ENCODE peak calls at places on chromosome 9, in six cellular contexts. One of them, this sample, is unnamed.

GRCh38 chr9:96478829-96479371 is 28.9 kb downstream of the HABP4 start:
- DNase-seq in A172: no peak
- DNase-seq in stimulated activated CD4-positive, alpha-beta T cell treated with anti-CD3 and anti-CD28 coated beads, Interleukin-1b, Interleukin-23, amount 100 ng/mL, for 4 hours: no peak
- DNase-seq in activated CD8-positive, alpha-beta memory T cell treated with anti-CD3 and anti-CD28 coated beads for 24 hours: no peak
- DNase-seq in H54: no peak
- DNase-seq in LNCaP clone FGC: no peak
- DNase-seq in this sample: no peak

GRCh38 chr9:105051897-105052296 is 123.9 kb upstream of the ABCA1 start:
- DNase-seq in A172: no peak
- DNase-seq in stimulated activated CD4-positive, alpha-beta T cell treated with anti-CD3 and anti-CD28 coated beads, Interleukin-1b, Interleukin-23, amount 100 ng/mL, for 4 hours: no peak
- DNase-seq in activated CD8-positive, alpha-beta memory T cell treated with anti-CD3 and anti-CD28 coated beads for 24 hours: no peak
- DNase-seq in H54: no peak
- DNase-seq in LNCaP clone FGC: no peak
- DNase-seq in this sample: no peak

GRCh38 chr9:116566677-116567488 is 120.2 kb upstream of the TRIM32 start:
- DNase-seq in A172: no peak
- DNase-seq in stimulated activated CD4-positive, alpha-beta T cell treated with anti-CD3 and anti-CD28 coated beads, Interleukin-1b, Interleukin-23, amount 100 ng/mL, for 4 hours: no peak
- DNase-seq in activated CD8-positive, alpha-beta memory T cell treated with anti-CD3 and anti-CD28 coated beads for 24 hours: no peak
- DNase-seq in H54: no peak
- DNase-seq in LNCaP clone FGC: peak; percentile 46
- DNase-seq in this sample: no peak

GRCh38 chr9:126126807-126127206 is 199.8 kb upstream of the MVB12B start:
- DNase-seq in A172: no peak
- DNase-seq in stimulated activated CD4-positive, alpha-beta T cell treated with anti-CD3 and anti-CD28 coated beads, Interleukin-1b, Interleukin-23, amount 100 ng/mL, for 4 hours: no peak
- DNase-seq in activated CD8-positive, alpha-beta memory T cell treated with anti-CD3 and anti-CD28 coated beads for 24 hours: peak; percentile 17
- DNase-seq in H54: no peak
- DNase-seq in LNCaP clone FGC: no peak
- DNase-seq in this sample: no peak

GRCh38 chr9:111926421-111926875 is 29.8 kb downstream of the UGCG start:
- DNase-seq in A172: no peak
- DNase-seq in stimulated activated CD4-positive, alpha-beta T cell treated with anti-CD3 and anti-CD28 coated beads, Interleukin-1b, Interleukin-23, amount 100 ng/mL, for 4 hours: peak; percentile 37
- DNase-seq in activated CD8-positive, alpha-beta memory T cell treated with anti-CD3 and anti-CD28 coated beads for 24 hours: peak; percentile 69
- DNase-seq in H54: no peak
- DNase-seq in LNCaP clone FGC: no peak
- DNase-seq in this sample: peak; percentile 22

GRCh38 chr9:22829236-22829635 is 382.6 kb downstream of the DMRTA1 start:
- DNase-seq in A172: no peak
- DNase-seq in stimulated activated CD4-positive, alpha-beta T cell treated with anti-CD3 and anti-CD28 coated beads, Interleukin-1b, Interleukin-23, amount 100 ng/mL, for 4 hours: no peak
- DNase-seq in activated CD8-positive, alpha-beta memory T cell treated with anti-CD3 and anti-CD28 coated beads for 24 hours: no peak
- DNase-seq in H54: no peak
- DNase-seq in LNCaP clone FGC: peak; percentile 79
- DNase-seq in this sample: no peak

GRCh38 chr9:114787781-114788498 is 17.9 kb downstream of the TNFSF15 start:
- DNase-seq in A172: no peak
- DNase-seq in stimulated activated CD4-positive, alpha-beta T cell treated with anti-CD3 and anti-CD28 coated beads, Interleukin-1b, Interleukin-23, amount 100 ng/mL, for 4 hours: no peak
- DNase-seq in activated CD8-positive, alpha-beta memory T cell treated with anti-CD3 and anti-CD28 coated beads for 24 hours: no peak
- DNase-seq in H54: no peak
- DNase-seq in LNCaP clone FGC: no peak
- DNase-seq in this sample: no peak

GRCh38 chr9:74078647-74079046 is 418.5 kb upstream of the RORB start:
- DNase-seq in A172: no peak
- DNase-seq in stimulated activated CD4-positive, alpha-beta T cell treated with anti-CD3 and anti-CD28 coated beads, Interleukin-1b, Interleukin-23, amount 100 ng/mL, for 4 hours: no peak
- DNase-seq in activated CD8-positive, alpha-beta memory T cell treated with anti-CD3 and anti-CD28 coated beads for 24 hours: no peak
- DNase-seq in H54: no peak
- DNase-seq in LNCaP clone FGC: no peak
- DNase-seq in this sample: no peak

GRCh38 chr9:133576591-133577462 is 32.4 kb downstream of the FAM163B start:
- DNase-seq in A172: no peak
- DNase-seq in stimulated activated CD4-positive, alpha-beta T cell treated with anti-CD3 and anti-CD28 coated beads, Interleukin-1b, Interleukin-23, amount 100 ng/mL, for 4 hours: no peak
- DNase-seq in activated CD8-positive, alpha-beta memory T cell treated with anti-CD3 and anti-CD28 coated beads for 24 hours: no peak
- DNase-seq in H54: no peak
- DNase-seq in LNCaP clone FGC: no peak
- DNase-seq in this sample: no peak

GRCh38 chr9:136947955-136948510 is 3.0 kb downstream of the C8G start:
- DNase-seq in A172: peak; percentile 69
- DNase-seq in stimulated activated CD4-positive, alpha-beta T cell treated with anti-CD3 and anti-CD28 coated beads, Interleukin-1b, Interleukin-23, amount 100 ng/mL, for 4 hours: no peak
- DNase-seq in activated CD8-positive, alpha-beta memory T cell treated with anti-CD3 and anti-CD28 coated beads for 24 hours: no peak
- DNase-seq in H54: no peak
- DNase-seq in LNCaP clone FGC: no peak
- DNase-seq in this sample: no peak